ENCODE peak calls at places on chromosomes 4 and X, in nine cellular contexts. V, W, P, H, Y, N, U, Q and C are unnamed samples.

GRCh38 chr4:111718763-111719537 is 426.3 kb upstream of the FAM241A start:
- DNase-seq in H (no peak), Q (no peak), V (no peak), W (peak), U (no peak), Y (no peak), P (no peak), N (no peak), C (no peak)

GRCh38 chrX:73289039-73289438 is 74.4 kb upstream of the NAP1L2 start:
- DNase-seq in U (no peak), Y (peak), H (no peak), Q (no peak), W (peak), N (no peak), V (peak), P (no peak), C (peak)

GRCh38 chr4:166895771-166896170 is 338.5 kb downstream of the SPOCK3 start:
- DNase-seq in W (no peak), U (no peak), Q (no peak), P (no peak), H (no peak), Y (no peak), V (no peak), N (no peak), C (no peak)

GRCh38 chr4:173528378-173529321 is 1.4 kb downstream of the HAND2 start:
- DNase-seq in N (no peak), W (peak), P (no peak), Q (no peak), V (peak), Y (peak), H (no peak), U (no peak), C (peak)

GRCh38 chr4:72858328-72858727 is 211.2 kb downstream of the COX18 start:
- DNase-seq in Y (no peak), Q (peak), H (peak), W (no peak), N (no peak), U (no peak), P (no peak), V (peak), C (no peak)

GRCh38 chr4:96352051-96352517 is 512.2 kb downstream of the PDHA2 start:
- DNase-seq in V (no peak), P (peak), N (peak), Q (peak), Y (peak), H (peak), W (peak), U (no peak), C (peak)

GRCh38 chr4:174324725-174325124 is 41.0 kb downstream of the CEP44 start:
- DNase-seq in Y (no peak), P (no peak), N (no peak), W (no peak), V (peak), H (peak), U (no peak), Q (no peak), C (no peak)

GRCh38 chr4:4862665-4863482 is 3.4 kb downstream of the MSX1 start:
- DNase-seq in P (no peak), N (no peak), H (no peak), Q (no peak), V (no peak), Y (peak), W (peak), U (no peak), C (peak)

GRCh38 chrX:46758956-46759644 is at the start of gene SLC9A7:
- DNase-seq in N (peak), U (peak), Y (peak), P (peak), W (peak), Q (peak), H (peak), V (peak), C (peak)

GRCh38 chrX:151155234-151155633 is 21.1 kb upstream of the GPR50 start:
- DNase-seq in P (no peak), Y (no peak), N (no peak), H (no peak), Q (no peak), U (no peak), W (no peak), V (no peak), C (no peak)

GRCh38 chrX:151151668-151152267 is 24.6 kb upstream of the GPR50 start:
- DNase-seq in W (peak), Y (peak), N (peak), H (peak), V (peak), U (peak), Q (peak), P (peak), C (peak)

DNA sequence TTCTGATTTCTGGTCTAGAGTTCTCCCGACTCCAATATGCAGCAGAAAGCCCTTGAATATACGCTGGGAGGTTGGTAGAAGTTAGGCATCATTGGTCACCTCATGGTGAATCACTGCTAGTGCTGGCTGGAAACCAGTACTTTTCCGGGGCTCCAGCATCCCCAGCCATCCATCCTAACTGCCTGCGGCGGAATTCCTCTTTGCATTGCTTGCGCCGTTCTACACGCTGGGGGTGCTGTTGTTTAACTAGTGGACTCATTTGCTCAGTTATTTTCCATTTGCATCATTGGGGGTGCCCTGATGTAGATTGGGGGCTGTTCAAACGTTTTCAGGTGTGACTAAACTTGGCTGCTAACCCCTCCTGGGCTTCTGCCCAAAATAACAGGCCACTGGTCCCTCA is 23.3 kb upstream of the GPR50 start:
- DNase-seq in H (peak), Q (peak), N (no peak), U (no peak), Y (no peak), V (peak), P (no peak), W (peak), C (peak)
- TF ChIP-seq EZH2phosphoT487 in H (no peak), Q (no peak), N (no peak), U (no peak), Y (no peak), V (no peak), P (no peak), W (no peak), C (no peak)

GRCh38 chrX:124249345-124249744 is 83.1 kb upstream of the TEX13D start:
- DNase-seq in N (no peak), H (no peak), W (no peak), V (no peak), P (no peak), Q (no peak), Y (no peak), U (no peak), C (no peak)
- TF ChIP-seq EZH2phosphoT487 in N (no peak), H (no peak), W (no peak), V (no peak), P (no peak), Q (no peak), Y (no peak), U (no peak), C (no peak)

DNA sequence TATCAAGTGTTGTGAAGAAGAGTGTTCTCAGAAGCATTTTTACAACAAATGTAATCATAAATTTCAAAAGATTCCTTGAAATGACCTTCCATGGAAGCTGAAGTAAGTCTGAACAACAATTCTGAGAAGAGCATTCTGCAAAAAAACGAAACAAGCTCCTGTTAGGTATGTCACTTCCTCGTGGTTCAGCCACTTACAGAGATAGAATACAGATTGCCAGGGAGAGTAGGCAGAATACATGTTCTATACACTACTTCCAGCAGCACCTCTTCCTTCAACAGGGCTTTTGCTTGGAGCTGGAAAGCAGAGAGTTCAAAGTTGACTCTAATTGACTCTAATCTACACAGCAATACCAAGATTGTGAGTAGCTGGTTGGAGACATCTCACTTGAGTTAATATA is 274.5 kb downstream of the ADGRA3 start:
- DNase-seq in Q (no peak), P (no peak), U (no peak), Y (no peak), V (no peak), H (no peak), W (no peak), N (no peak), C (no peak)
- TF ChIP-seq EZH2phosphoT487 in Q (no peak), P (no peak), U (no peak), Y (no peak), V (no peak), H (no peak), W (no peak), N (no peak), C (no peak)

GRCh38 chrX:9252182-9252581 is 212.7 kb upstream of the TBL1X start:
- DNase-seq in P (no peak), V (no peak), Q (no peak), U (no peak), N (no peak), Y (no peak), W (no peak), H (no peak), C (peak)
- TF ChIP-seq EZH2phosphoT487 in P (no peak), V (no peak), Q (no peak), U (no peak), N (no peak), Y (no peak), W (no peak), H (no peak), C (no peak)

GRCh38 chrX:310621-311155 is 7.9 kb downstream of the GTPBP6 start:
- DNase-seq in N (no peak), H (no peak), Y (peak), V (no peak), W (no peak), P (no peak), Q (no peak), U (no peak), C (no peak)
- TF ChIP-seq EZH2phosphoT487 in N (no peak), H (no peak), Y (no peak), V (no peak), W (no peak), P (no peak), Q (no peak), U (no peak), C (no peak)

GRCh38 chrX:55135171-55135570 is 46.4 kb downstream of the PAGE2 start:
- DNase-seq in P (peak), H (peak), U (peak), V (peak), Y (peak), W (peak), Q (peak), N (peak), C (peak)
- TF ChIP-seq EZH2phosphoT487 in P (no peak), H (no peak), U (no peak), V (no peak), Y (no peak), W (no peak), Q (no peak), N (no peak), C (no peak)

GRCh38 chr4:161254375-161254774 is 909.4 kb downstream of the FSTL5 start:
- DNase-seq in U (no peak), N (no peak), Y (no peak), P (peak), W (no peak), H (peak), V (no peak), Q (no peak), C (no peak)

GRCh38 chr4:161248880-161249279 is 914.9 kb downstream of the FSTL5 start:
- DNase-seq in U (no peak), P (no peak), N (no peak), W (no peak), H (no peak), V (no peak), Y (no peak), Q (no peak), C (no peak)

GRCh38 chr4:161256172-161256571 is 907.6 kb downstream of the FSTL5 start:
- DNase-seq in H (no peak), P (no peak), W (peak), U (no peak), N (peak), V (no peak), Q (no peak), Y (no peak), C (peak)

GRCh38 chr4:161249779-161250440 is 913.9 kb downstream of the FSTL5 start:
- DNase-seq in U (no peak), P (no peak), H (no peak), Y (no peak), W (no peak), N (no peak), V (no peak), Q (no peak), C (no peak)

DNA sequence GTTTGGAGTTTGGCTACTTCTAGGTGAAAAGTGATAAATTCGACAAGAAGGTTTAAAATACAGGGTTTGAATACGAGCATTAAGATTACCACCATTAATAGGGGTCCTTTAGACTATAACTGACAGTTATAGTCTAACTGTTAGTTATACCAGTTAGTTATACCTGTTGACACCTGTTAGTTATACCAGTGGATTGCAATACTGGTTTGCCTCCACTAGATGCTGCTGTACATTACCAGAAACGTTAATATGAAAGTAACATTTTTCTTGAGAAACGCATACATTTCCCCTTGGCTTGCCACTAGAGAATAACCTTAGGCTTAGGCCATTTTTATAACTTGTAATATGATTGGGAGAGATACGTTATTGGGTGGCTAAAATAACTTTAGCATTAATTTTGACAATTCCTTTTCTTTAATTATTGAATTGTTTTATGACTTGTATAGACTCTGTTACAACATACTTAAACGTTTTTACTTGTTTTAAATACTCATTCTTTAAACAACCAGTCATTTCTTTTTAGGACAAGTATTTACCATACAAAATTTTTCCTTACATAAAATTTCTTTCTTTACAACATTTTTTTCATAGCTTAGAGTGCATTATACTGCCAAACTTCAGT is 911.2 kb downstream of the FSTL5 start:
- DNase-seq in U (peak), N (peak), Y (no peak), W (no peak), H (peak), P (peak), V (peak), Q (peak), C (peak)
- TF ChIP-seq EZH2phosphoT487 in U (no peak), N (no peak), Y (no peak), W (no peak), H (no peak), P (no peak), V (no peak), Q (no peak), C (no peak)

GRCh38 chrX:84735025-84735424 is 232.8 kb upstream of the HDX start:
- DNase-seq in N (no peak), W (no peak), Q (peak), V (no peak), P (no peak), U (no peak), H (no peak), Y (no peak), C (no peak)

GRCh38 chrX:84724576-84724975 is 222.3 kb upstream of the HDX start:
- DNase-seq in Q (no peak), U (no peak), N (no peak), W (peak), P (no peak), V (no peak), Y (no peak), H (no peak), C (no peak)

GRCh38 chrX:84729408-84729807 is 227.2 kb upstream of the HDX start:
- DNase-seq in V (no peak), U (no peak), W (no peak), H (no peak), Y (no peak), P (no peak), N (no peak), Q (no peak), C (no peak)

DNA sequence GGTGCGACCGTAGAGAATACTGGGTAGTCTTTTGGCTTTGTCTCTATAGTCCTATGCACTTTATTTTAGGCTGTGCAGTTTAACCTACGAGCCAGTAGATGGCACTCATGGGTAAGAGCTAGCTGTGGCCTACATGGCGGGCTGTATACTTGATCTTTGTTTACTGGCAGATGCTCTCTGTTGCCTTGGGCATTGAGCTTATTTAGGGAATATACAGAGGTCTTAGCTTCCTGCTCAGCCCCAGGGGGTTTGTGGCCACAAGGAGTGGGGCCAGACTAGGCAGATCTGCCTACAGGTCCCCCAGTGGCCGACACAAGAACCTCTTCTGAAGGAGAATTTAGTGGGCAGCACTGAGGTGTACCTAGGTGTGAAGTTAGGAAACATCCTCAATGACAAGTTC is 227.6 kb upstream of the HDX start:
- DNase-seq in W (peak), Q (peak), P (peak), H (peak), N (no peak), V (peak), Y (peak), U (peak), C (peak)
- TF ChIP-seq EZH2phosphoT487 in W (no peak), Q (no peak), P (no peak), H (no peak), N (no peak), V (no peak), Y (no peak), U (no peak), C (no peak)